ENCODE peak calls at places on chromosomes 7 and 10, in nine cellular contexts. One of them, this sample, is unnamed.

GRCh38 chr10:11003739-11004515 is 13.7 kb upstream of the CELF2 start:
- DNase-seq in GM04503: no peak
- DNase-seq in Caki2: no peak
- DNase-seq in aorta: no peak
- DNase-seq in brain microvascular endothelial cell: peak; percentile 19
- DNase-seq in T follicular helper cell: no peak
- DNase-seq in activated T-cell treated with anti-CD3 and anti-CD28 coated beads, Interleukin-2, amount 50 U/mL, for 4 hours: no peak
- DNase-seq in fibroblast of gingiva: peak; percentile 34
- DNase-seq in NCI-H1092 treated with DMSO at 0.1 percent for 48 hours: no peak
- DNase-seq in this sample: no peak

GRCh38 chr7:43196379-43196778 is 83.9 kb downstream of the HECW1 start:
- DNase-seq in GM04503: no peak
- DNase-seq in Caki2: peak; percentile 50
- DNase-seq in aorta: no peak
- DNase-seq in brain microvascular endothelial cell: no peak
- DNase-seq in T follicular helper cell: no peak
- DNase-seq in activated T-cell treated with anti-CD3 and anti-CD28 coated beads, Interleukin-2, amount 50 U/mL, for 4 hours: no peak
- DNase-seq in fibroblast of gingiva: no peak
- DNase-seq in NCI-H1092 treated with DMSO at 0.1 percent for 48 hours: no peak
- DNase-seq in this sample: no peak

GRCh38 chr7:74713567-74713966 is 56.0 kb downstream of the GTF2I start:
- DNase-seq in GM04503: no peak
- DNase-seq in Caki2: no peak
- DNase-seq in aorta: no peak
- DNase-seq in brain microvascular endothelial cell: no peak
- DNase-seq in T follicular helper cell: no peak
- DNase-seq in activated T-cell treated with anti-CD3 and anti-CD28 coated beads, Interleukin-2, amount 50 U/mL, for 4 hours: no peak
- DNase-seq in fibroblast of gingiva: no peak
- DNase-seq in NCI-H1092 treated with DMSO at 0.1 percent for 48 hours: no peak
- DNase-seq in this sample: no peak

GRCh38 chr7:141501451-141501850 is 49.8 kb upstream of the AGK start:
- DNase-seq in GM04503: no peak
- DNase-seq in Caki2: no peak
- DNase-seq in aorta: no peak
- DNase-seq in brain microvascular endothelial cell: no peak
- DNase-seq in T follicular helper cell: no peak
- DNase-seq in activated T-cell treated with anti-CD3 and anti-CD28 coated beads, Interleukin-2, amount 50 U/mL, for 4 hours: no peak
- DNase-seq in fibroblast of gingiva: no peak
- DNase-seq in NCI-H1092 treated with DMSO at 0.1 percent for 48 hours: no peak
- DNase-seq in this sample: no peak

GRCh38 chr10:6944450-6944849 is 364.4 kb upstream of the PRKCQ start:
- DNase-seq in GM04503: no peak
- DNase-seq in Caki2: no peak
- DNase-seq in aorta: no peak
- DNase-seq in brain microvascular endothelial cell: no peak
- DNase-seq in T follicular helper cell: no peak
- DNase-seq in activated T-cell treated with anti-CD3 and anti-CD28 coated beads, Interleukin-2, amount 50 U/mL, for 4 hours: no peak
- DNase-seq in fibroblast of gingiva: no peak
- DNase-seq in NCI-H1092 treated with DMSO at 0.1 percent for 48 hours: no peak
- DNase-seq in this sample: no peak

GRCh38 chr7:140209866-140210609 is 33.3 kb upstream of the KDM7A start:
- DNase-seq in GM04503: no peak
- DNase-seq in Caki2: no peak
- DNase-seq in aorta: no peak
- DNase-seq in brain microvascular endothelial cell: no peak
- DNase-seq in T follicular helper cell: no peak
- DNase-seq in activated T-cell treated with anti-CD3 and anti-CD28 coated beads, Interleukin-2, amount 50 U/mL, for 4 hours: peak; percentile 16
- DNase-seq in fibroblast of gingiva: no peak
- DNase-seq in NCI-H1092 treated with DMSO at 0.1 percent for 48 hours: no peak
- DNase-seq in this sample: no peak

GRCh38 chr7:54839538-54840213 is 80.7 kb upstream of the SEC61G start:
- DNase-seq in GM04503: no peak
- DNase-seq in Caki2: peak; percentile 83
- DNase-seq in aorta: peak; percentile 90
- DNase-seq in brain microvascular endothelial cell: peak; percentile 72
- DNase-seq in T follicular helper cell: no peak
- DNase-seq in activated T-cell treated with anti-CD3 and anti-CD28 coated beads, Interleukin-2, amount 50 U/mL, for 4 hours: no peak
- DNase-seq in fibroblast of gingiva: peak; percentile 64
- DNase-seq in NCI-H1092 treated with DMSO at 0.1 percent for 48 hours: peak; percentile 23
- DNase-seq in this sample: no peak

GRCh38 chr10:92574545-92575377 is 868 bp upstream of the IDE start:
- DNase-seq in GM04503: no peak
- DNase-seq in Caki2: no peak
- DNase-seq in aorta: no peak
- DNase-seq in brain microvascular endothelial cell: peak; percentile 32
- DNase-seq in T follicular helper cell: no peak
- DNase-seq in activated T-cell treated with anti-CD3 and anti-CD28 coated beads, Interleukin-2, amount 50 U/mL, for 4 hours: no peak
- DNase-seq in fibroblast of gingiva: no peak
- DNase-seq in NCI-H1092 treated with DMSO at 0.1 percent for 48 hours: no peak
- DNase-seq in this sample: peak; percentile 70

GRCh38 chr10:66180651-66181318 is 745.1 kb upstream of the LRRTM3 start:
- DNase-seq in GM04503: peak; percentile 7
- DNase-seq in Caki2: peak; percentile 31
- DNase-seq in aorta: no peak
- DNase-seq in brain microvascular endothelial cell: peak; percentile 45
- DNase-seq in T follicular helper cell: no peak
- DNase-seq in activated T-cell treated with anti-CD3 and anti-CD28 coated beads, Interleukin-2, amount 50 U/mL, for 4 hours: no peak
- DNase-seq in fibroblast of gingiva: peak; percentile 20
- DNase-seq in NCI-H1092 treated with DMSO at 0.1 percent for 48 hours: peak; percentile 19
- DNase-seq in this sample: peak; percentile 55

GRCh38 chr10:63410633-63411032 is 55.1 kb downstream of the JMJD1C start:
- DNase-seq in GM04503: no peak
- DNase-seq in Caki2: no peak
- DNase-seq in aorta: no peak
- DNase-seq in brain microvascular endothelial cell: no peak
- DNase-seq in T follicular helper cell: no peak
- DNase-seq in activated T-cell treated with anti-CD3 and anti-CD28 coated beads, Interleukin-2, amount 50 U/mL, for 4 hours: no peak
- DNase-seq in fibroblast of gingiva: no peak
- DNase-seq in NCI-H1092 treated with DMSO at 0.1 percent for 48 hours: no peak
- DNase-seq in this sample: no peak

GRCh38 chr10:122264442-122264841 is 6.7 kb upstream of the BTBD16 start:
- DNase-seq in GM04503: no peak
- DNase-seq in Caki2: peak; percentile 53
- DNase-seq in aorta: no peak
- DNase-seq in brain microvascular endothelial cell: no peak
- DNase-seq in T follicular helper cell: no peak
- DNase-seq in activated T-cell treated with anti-CD3 and anti-CD28 coated beads, Interleukin-2, amount 50 U/mL, for 4 hours: no peak
- DNase-seq in fibroblast of gingiva: no peak
- DNase-seq in NCI-H1092 treated with DMSO at 0.1 percent for 48 hours: no peak
- DNase-seq in this sample: peak; percentile 6

GRCh38 chr7:72785166-72785955 is 42.6 kb downstream of the TYW1B start:
- DNase-seq in GM04503: no peak
- DNase-seq in Caki2: peak; percentile 7
- DNase-seq in aorta: no peak
- DNase-seq in brain microvascular endothelial cell: peak; percentile 45
- DNase-seq in T follicular helper cell: no peak
- DNase-seq in activated T-cell treated with anti-CD3 and anti-CD28 coated beads, Interleukin-2, amount 50 U/mL, for 4 hours: no peak
- DNase-seq in fibroblast of gingiva: peak; percentile 3
- DNase-seq in NCI-H1092 treated with DMSO at 0.1 percent for 48 hours: no peak
- DNase-seq in this sample: no peak

GRCh38 chr10:123720536-123720935 is 54.4 kb downstream of the GPR26 start:
- DNase-seq in GM04503: no peak
- DNase-seq in Caki2: no peak
- DNase-seq in aorta: no peak
- DNase-seq in brain microvascular endothelial cell: no peak
- DNase-seq in T follicular helper cell: no peak
- DNase-seq in activated T-cell treated with anti-CD3 and anti-CD28 coated beads, Interleukin-2, amount 50 U/mL, for 4 hours: no peak
- DNase-seq in fibroblast of gingiva: no peak
- DNase-seq in NCI-H1092 treated with DMSO at 0.1 percent for 48 hours: no peak
- DNase-seq in this sample: no peak

GRCh38 chr7:23700058-23700457 is 10.0 kb upstream of the STK31 start:
- DNase-seq in GM04503: no peak
- DNase-seq in Caki2: no peak
- DNase-seq in aorta: no peak
- DNase-seq in brain microvascular endothelial cell: no peak
- DNase-seq in T follicular helper cell: no peak
- DNase-seq in activated T-cell treated with anti-CD3 and anti-CD28 coated beads, Interleukin-2, amount 50 U/mL, for 4 hours: no peak
- DNase-seq in fibroblast of gingiva: no peak
- DNase-seq in NCI-H1092 treated with DMSO at 0.1 percent for 48 hours: no peak
- DNase-seq in this sample: no peak

GRCh38 chr7:134388336-134389019 is 70.4 kb downstream of the AKR1B1 start:
- DNase-seq in GM04503: no peak
- DNase-seq in Caki2: no peak
- DNase-seq in aorta: no peak
- DNase-seq in brain microvascular endothelial cell: no peak
- DNase-seq in T follicular helper cell: no peak
- DNase-seq in activated T-cell treated with anti-CD3 and anti-CD28 coated beads, Interleukin-2, amount 50 U/mL, for 4 hours: no peak
- DNase-seq in fibroblast of gingiva: no peak
- DNase-seq in NCI-H1092 treated with DMSO at 0.1 percent for 48 hours: no peak
- DNase-seq in this sample: no peak

This sample was measured in foreskin melanocyte.